ENCODE peak calls at places on chromosomes 6 and 20, in four cellular contexts. U is nephron progenitor cell, K is head of caudate nucleus, D is iPS-NIHi11. Q is an unnamed sample.

GRCh38 chr6:129638055-129639019 is 71.6 kb downstream of the ARHGAP18 start:
- DNase-seq in K (no peak), U (no peak), D (no peak), Q (no peak)

GRCh38 chr20:57061058-57061900 is 205.2 kb downstream of the BMP7 start:
- DNase-seq in K (peak), D (peak), U (peak), Q (peak)

GRCh38 chr20:25668446-25668845 is 28.2 kb downstream of the ZNF337 start:
- DNase-seq in D (no peak), K (no peak), U (no peak), Q (no peak)

GRCh38 chr6:145020543-145020942 is 714.8 kb downstream of the EPM2A start:
- DNase-seq in K (no peak), D (no peak), U (no peak), Q (no peak)

GRCh38 chr6:16318538-16318937 is 80.2 kb downstream of the GMPR start:
- DNase-seq in D (no peak), U (no peak), K (peak), Q (no peak)

GRCh38 chr6:151276112-151276745 is 36.5 kb downstream of the AKAP12 start:
- DNase-seq in U (peak), D (no peak), K (no peak), Q (peak)

GRCh38 chr6:83221886-83222479 is 28.8 kb downstream of the RWDD2A start:
- DNase-seq in K (no peak), U (no peak), D (peak), Q (peak)

GRCh38 chr6:98574991-98575390 is 259.4 kb upstream of the POU3F2 start:
- DNase-seq in K (peak), D (no peak), U (no peak), Q (no peak)

GRCh38 chr6:127786109-127786508 is 114.7 kb downstream of the THEMIS start:
- DNase-seq in D (no peak), K (no peak), U (no peak), Q (no peak)

GRCh38 chr6:30067460-30068139 is 602 bp downstream of the PPP1R11 start:
- DNase-seq in D (peak), U (peak), K (no peak), Q (no peak)

GRCh38 chr6:104537185-104537584 is 322.5 kb downstream of the HACE1 start:
- DNase-seq in U (no peak), K (no peak), D (no peak), Q (no peak)

GRCh38 chr6:2429460-2429859 is 184.1 kb upstream of the GMDS start:
- DNase-seq in K (no peak), U (no peak), D (no peak), Q (no peak)

GRCh38 chr20:40274912-40275654 is 414.0 kb downstream of the MAFB start:
- DNase-seq in K (no peak), U (peak), D (no peak), Q (no peak)

GRCh38 chr6:39214846-39215639 is 14.2 kb downstream of the KCNK5 start:
- DNase-seq in K (no peak), U (no peak), D (no peak), Q (no peak)

GRCh38 chr6:72952808-72953630 is 272.3 kb downstream of the KHDC1L start:
- DNase-seq in D (no peak), U (no peak), K (no peak), Q (no peak)

GRCh38 chr6:166365221-166365620 is 17.5 kb downstream of the MPC1 start:
- DNase-seq in D (peak), U (no peak), K (no peak), Q (no peak)